ENCODE peak calls at places on chromosomes 16 and 17, in six cellular contexts. L is heart left ventricle, D is esophagus squamous epithelium, Z is prostate gland, B is body of pancreas, P is uterus. N is an unnamed sample.

GRCh38 chr17:55426851-55427586 is 5.4 kb upstream of the MMD start:
- DNase-seq in L (no peak), D (no peak), Z (no peak), B (no peak), P (no peak), N (no peak)

GRCh38 chr17:28344435-28344901 is 8.9 kb downstream of the TNFAIP1 start:
- DNase-seq in L (no peak), D (no peak), Z (no peak), B (no peak), P (no peak), N (no peak)

GRCh38 chr17:72296456-72296855 is 175.6 kb downstream of the SOX9 start:
- DNase-seq in L (no peak), D (no peak), Z (no peak), B (no peak), P (no peak), N (no peak)

GRCh38 chr17:64183815-64184397 is 54.0 kb upstream of the ERN1 start:
- DNase-seq in L (no peak), D (no peak), Z (no peak), B (no peak), P (no peak), N (no peak)

GRCh38 chr16:11582157-11582814 is 4.4 kb downstream of the LITAF start:
- DNase-seq in L (no peak), D (no peak), Z (no peak), B (no peak), P (no peak), N (no peak)

GRCh38 chr16:56961386-56961785 is 364 bp upstream of the CETP start:
- DNase-seq in L (no peak), D (no peak), Z (no peak), B (no peak), P (no peak), N (no peak)

GRCh38 chr16:29858149-29858899 is 4.7 kb downstream of the CDIPT start:
- DNase-seq in L (no peak), D (no peak), Z (peak), B (no peak), P (no peak), N (no peak)

GRCh38 chr16:27748868-27749546 is 199.1 kb downstream of the KATNIP start:
- DNase-seq in L (peak), D (no peak), Z (peak), B (peak), P (peak), N (peak)

GRCh38 chr16:88815901-88816589 is 4.3 kb upstream of the APRT start:
- DNase-seq in L (no peak), D (no peak), Z (no peak), B (peak), P (no peak), N (no peak)

GRCh38 chr17:69067274-69068047 is 6.7 kb upstream of the ABCA9 start:
- DNase-seq in L (no peak), D (no peak), Z (no peak), B (no peak), P (no peak), N (no peak)

GRCh38 chr17:69066482-69066881 is 5.8 kb upstream of the ABCA9 start:
- DNase-seq in L (no peak), D (no peak), Z (no peak), B (no peak), P (no peak), N (no peak)

GRCh38 chr17:69064476-69064875 is 3.7 kb upstream of the ABCA9 start:
- DNase-seq in L (no peak), D (no peak), Z (no peak), B (no peak), P (no peak), N (no peak)

GRCh38 chr17:69065113-69065512 is 4.4 kb upstream of the ABCA9 start:
- DNase-seq in L (no peak), D (no peak), Z (no peak), B (no peak), P (no peak), N (no peak)

GRCh38 chr17:69069289-69069688 is 8.6 kb upstream of the ABCA9 start:
- DNase-seq in L (no peak), D (no peak), Z (no peak), B (no peak), P (no peak), N (no peak)
- H3K4me3 ChIP-seq in L (no peak), D (no peak), Z (no peak), B (no peak), P (no peak), N (no peak)

GRCh38 chr17:3544365-3544764 is 13.2 kb downstream of the TRPV3 start:
- DNase-seq in L (no peak), D (no peak), Z (no peak), B (no peak), P (no peak), N (no peak)
- H3K27ac ChIP-seq in L (no peak), D (no peak), Z (no peak), B (no peak), P (no peak), N (no peak)

GRCh38 chr17:43479948-43480347 is 3.8 kb upstream of the DHX8 start:
- DNase-seq in L (no peak), D (no peak), Z (no peak), B (no peak), P (no peak), N (no peak)
- TF ChIP-seq POLR2A in L (no peak), D (no peak), Z (no peak), B (no peak), P (no peak), N (no peak)

GRCh38 chr16:13568803-13569202 is 351.2 kb upstream of the ERCC4 start:
- DNase-seq in L (no peak), D (no peak), Z (no peak), B (no peak), P (no peak), N (no peak)
- H3K4me3 ChIP-seq in L (no peak), D (no peak), Z (no peak), B (no peak), P (no peak), N (no peak)

GRCh38 chr16:4928227-4928626 is 8.7 kb downstream of the PPL start:
- DNase-seq in L (no peak), D (no peak), Z (no peak), B (no peak), P (no peak), N (no peak)
- H3K27ac ChIP-seq in L (no peak), D (peak), Z (no peak), B (no peak), P (no peak), N (no peak)

GRCh38 chr16:47459603-47460002 is 1.3 kb downstream of the ITFG1 start:
- DNase-seq in L (no peak), D (no peak), Z (no peak), B (no peak), P (no peak), N (no peak)

GRCh38 chr16:47458331-47458730 is 2.5 kb downstream of the ITFG1 start:
- DNase-seq in L (no peak), D (no peak), Z (no peak), B (no peak), P (no peak), N (no peak)

GRCh38 chr16:47461598-47462266 is 601 bp downstream of the PHKB start:
- DNase-seq in L (peak), D (no peak), Z (peak), B (peak), P (no peak), N (no peak)

GRCh38 chr16:47460301-47460754 is 535 bp downstream of the ITFG1 start:
- DNase-seq in L (no peak), D (no peak), Z (no peak), B (peak), P (no peak), N (no peak)

GRCh38 chr16:47460755-47461597 is at the start of the genes ITFG1 and PHKB:
- DNase-seq in L (peak), D (peak), Z (peak), B (peak), P (peak), N (peak)
- TF ChIP-seq POLR2A in L (no peak), D (peak), Z (peak), B (peak), P (peak), N (no peak)

GRCh38 chr16:86618431-86619262 is 40.3 kb downstream of the FOXL1 start:
- DNase-seq in L (no peak), D (no peak), Z (no peak), B (no peak), P (no peak), N (no peak)

GRCh38 chr16:86616906-86617305 is 38.6 kb downstream of the FOXL1 start:
- DNase-seq in L (no peak), D (no peak), Z (no peak), B (no peak), P (no peak), N (no peak)

GRCh38 chr16:86621966-86622365 is 43.6 kb downstream of the FOXL1 start:
- DNase-seq in L (no peak), D (no peak), Z (no peak), B (no peak), P (no peak), N (no peak)

GRCh38 chr16:86620184-86620583 is 41.8 kb downstream of the FOXL1 start:
- DNase-seq in L (no peak), D (no peak), Z (no peak), B (no peak), P (no peak), N (no peak)

DNA sequence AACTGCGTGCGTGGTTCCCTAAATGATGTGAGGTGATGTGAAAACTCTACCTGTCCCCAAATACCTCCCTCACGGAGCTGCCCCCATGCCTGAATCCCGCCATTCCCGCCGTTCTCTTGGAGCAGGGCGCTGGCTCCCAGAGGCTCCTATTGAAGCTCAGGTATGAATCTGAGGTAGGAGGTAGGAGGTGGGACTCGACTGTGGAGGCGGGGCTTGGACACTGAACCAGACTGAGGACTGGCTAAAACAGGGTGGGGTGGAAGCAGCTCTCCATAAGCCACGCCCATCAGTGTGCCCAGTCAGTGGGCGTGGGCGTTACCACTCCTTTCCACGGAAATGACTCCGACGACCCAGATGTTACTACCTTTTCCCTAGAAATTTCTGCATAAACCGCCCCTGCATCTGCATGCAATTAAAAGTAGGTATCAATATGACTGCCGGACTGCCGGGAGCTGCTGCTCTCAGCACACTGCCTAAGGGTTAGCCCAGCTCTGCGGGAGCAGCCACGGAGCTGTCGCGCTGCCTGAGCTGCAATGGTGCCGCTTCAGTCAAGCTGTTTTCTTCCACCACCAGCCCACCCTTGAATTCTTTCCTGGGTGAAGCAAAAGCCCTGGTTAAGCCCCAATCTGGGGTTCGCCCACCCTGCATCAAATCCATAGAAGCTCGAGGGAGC is 41.0 kb downstream of the FOXL1 start:
- DNase-seq in L (no peak), D (no peak), Z (no peak), B (no peak), P (no peak), N (peak)
- H3K4me3 ChIP-seq in L (peak), D (no peak), Z (no peak), B (no peak), P (no peak), N (peak)

GRCh38 chr16:31461201-31461920 is 2.1 kb downstream of the ARMC5 start:
- DNase-seq in L (no peak), D (no peak), Z (no peak), B (no peak), P (no peak), N (no peak)
- H3K27ac ChIP-seq in L (no peak), D (no peak), Z (no peak), B (no peak), P (no peak), N (no peak)

N was measured in testis.